ENCODE peak calls at places on chromosome 5, in nine cellular contexts. P, Q, G, Z, A, I, S, Y and U are unnamed samples.

GRCh38 chr5:172778223-172778814 is 7.3 kb upstream of the DUSP1 start:
- DNase-seq in P (peak; percentile 70), Q (no peak), G (no peak), Z (peak; percentile 56), A (no peak), I (peak; percentile 93), S (peak; percentile 80), Y (peak; percentile 90), U (peak; percentile 79)

GRCh38 chr5:135977375-135977928 is 22.7 kb upstream of the LECT2 start:
- DNase-seq in P (peak; percentile 78), Q (peak; percentile 85), G (peak; percentile 87), Z (peak; percentile 72), A (peak; percentile 77), I (no peak), S (peak; percentile 80), Y (peak; percentile 73), U (no peak)

GRCh38 chr5:74369173-74369572 is 271.4 kb downstream of the ENC1 start:
- DNase-seq in P (no peak), Q (no peak), G (no peak), Z (no peak), A (no peak), I (no peak), S (no peak), Y (no peak), U (no peak)

GRCh38 chr5:150801117-150801927 is 22.8 kb downstream of the SMIM3 start:
- DNase-seq in P (peak; percentile 21), Q (peak; percentile 86), G (no peak), Z (no peak), A (no peak), I (peak; percentile 62), S (no peak), Y (peak; percentile 51), U (no peak)

GRCh38 chr5:35012365-35012764 is 35.4 kb downstream of the AGXT2 start:
- DNase-seq in P (no peak), Q (no peak), G (no peak), Z (no peak), A (no peak), I (no peak), S (no peak), Y (no peak), U (no peak)

GRCh38 chr5:41924872-41925554 is at the start of gene FBXO4:
- DNase-seq in P (peak; percentile 88), Q (peak; percentile 65), G (peak; percentile 98), Z (peak; percentile 85), A (peak; percentile 15), I (peak; percentile 71), S (peak; percentile 92), Y (peak; percentile 61), U (peak; percentile 94)

GRCh38 chr5:87020099-87020934 is 247.4 kb upstream of the RASA1 start:
- DNase-seq in P (peak; percentile 37), Q (no peak), G (peak; percentile 76), Z (no peak), A (no peak), I (no peak), S (no peak), Y (no peak), U (peak; percentile 55)

GRCh38 chr5:27316283-27316675 is 277.9 kb upstream of the CDH9 start:
- DNase-seq in P (no peak), Q (no peak), G (no peak), Z (no peak), A (no peak), I (no peak), S (no peak), Y (no peak), U (no peak)

GRCh38 chr5:13081116-13081515 is 863.4 kb downstream of the DNAH5 start:
- DNase-seq in P (no peak), Q (no peak), G (no peak), Z (no peak), A (no peak), I (no peak), S (no peak), Y (no peak), U (no peak)

DNA sequence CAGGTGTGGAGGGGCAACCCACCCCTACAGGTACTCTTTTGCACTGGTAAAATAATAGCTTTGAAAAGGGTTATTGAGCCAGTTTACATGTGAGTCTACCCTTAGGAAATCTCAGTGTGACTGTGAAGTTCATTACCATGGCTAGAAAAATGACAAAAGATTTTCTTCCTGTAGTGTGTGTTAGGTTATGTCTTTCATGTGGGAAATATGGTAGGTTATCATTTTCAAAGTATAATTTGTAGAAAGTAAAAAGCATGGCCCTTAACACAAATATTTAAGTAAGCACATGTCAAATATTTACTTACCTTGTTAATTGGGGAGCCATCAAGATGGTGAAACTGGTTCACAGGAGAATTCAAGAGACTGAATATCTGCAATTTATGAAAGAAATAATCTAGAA is 37.2 kb upstream of the PLPP1 start:
- DNase-seq in P (no peak), Q (no peak), G (no peak), Z (no peak), A (no peak), I (peak; percentile 30), S (no peak), Y (no peak), U (no peak)
- TF ChIP-seq POLR2AphosphoS5 in P (no peak), Q (no peak), G (no peak), Z (no peak), A (no peak), I (no peak), S (no peak), Y (no peak), U (no peak)

DNA sequence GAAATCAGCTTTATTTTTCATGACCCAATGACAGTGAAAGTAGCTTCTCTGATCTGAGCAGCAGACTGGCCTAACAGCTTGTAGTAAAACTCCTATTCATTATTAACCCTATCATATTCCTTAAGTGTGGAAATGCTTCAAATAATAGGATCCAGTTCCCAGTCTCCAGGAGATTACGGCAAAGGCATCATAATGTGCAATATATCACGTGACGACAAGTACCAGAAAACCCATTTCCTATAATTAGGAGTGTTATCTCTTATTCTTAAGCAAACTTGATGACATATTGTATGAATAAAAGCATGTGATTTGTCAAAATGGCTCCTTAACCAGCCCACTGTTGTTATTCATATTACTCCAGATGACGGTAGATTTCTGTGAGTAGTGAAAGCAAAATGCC is 2.9 kb downstream of the SV2C start:
- DNase-seq in P (no peak), Q (no peak), G (no peak), Z (no peak), A (no peak), I (no peak), S (no peak), Y (no peak), U (no peak)
- H3K27me3 ChIP-seq in P (peaks cover 72% of the 10 kb centered on the region), Q (peaks cover 65% of the 10 kb centered on the region), G (peaks cover 38% of the 10 kb centered on the region), Z (peaks cover 24% of the 10 kb centered on the region), A (peaks cover 27% of the 10 kb centered on the region), I (peaks cover 5% of the 10 kb centered on the region), S (peaks cover 9% of the 10 kb centered on the region), Y (peaks cover 19% of the 10 kb centered on the region), U (peaks cover 63% of the 10 kb centered on the region)

GRCh38 chr5:81768960-81769452 is 18.1 kb upstream of the SSBP2 start:
- DNase-seq in P (no peak), Q (no peak), G (no peak), Z (no peak), A (no peak), I (peak; percentile 3), S (no peak), Y (peak; percentile 35), U (no peak)
- TF ChIP-seq POLR2AphosphoS5 in P (no peak), Q (no peak), G (no peak), Z (no peak), A (no peak), I (no peak), S (no peak), Y (no peak), U (no peak)

GRCh38 chr5:2696156-2696807 is 55.2 kb downstream of the IRX2 start:
- DNase-seq in P (no peak), Q (no peak), G (no peak), Z (no peak), A (no peak), I (no peak), S (peak; percentile 50), Y (no peak), U (no peak)
- H3K27me3 ChIP-seq in P (no peaks in the 10 kb centered on the region), Q (no peaks in the 10 kb centered on the region), G (no peaks in the 10 kb centered on the region), Z (no peaks in the 10 kb centered on the region), A (no peaks in the 10 kb centered on the region), I (peaks cover 2% of the 10 kb centered on the region), S (no peaks in the 10 kb centered on the region), Y (no peaks in the 10 kb centered on the region), U (no peaks in the 10 kb centered on the region)

DNA sequence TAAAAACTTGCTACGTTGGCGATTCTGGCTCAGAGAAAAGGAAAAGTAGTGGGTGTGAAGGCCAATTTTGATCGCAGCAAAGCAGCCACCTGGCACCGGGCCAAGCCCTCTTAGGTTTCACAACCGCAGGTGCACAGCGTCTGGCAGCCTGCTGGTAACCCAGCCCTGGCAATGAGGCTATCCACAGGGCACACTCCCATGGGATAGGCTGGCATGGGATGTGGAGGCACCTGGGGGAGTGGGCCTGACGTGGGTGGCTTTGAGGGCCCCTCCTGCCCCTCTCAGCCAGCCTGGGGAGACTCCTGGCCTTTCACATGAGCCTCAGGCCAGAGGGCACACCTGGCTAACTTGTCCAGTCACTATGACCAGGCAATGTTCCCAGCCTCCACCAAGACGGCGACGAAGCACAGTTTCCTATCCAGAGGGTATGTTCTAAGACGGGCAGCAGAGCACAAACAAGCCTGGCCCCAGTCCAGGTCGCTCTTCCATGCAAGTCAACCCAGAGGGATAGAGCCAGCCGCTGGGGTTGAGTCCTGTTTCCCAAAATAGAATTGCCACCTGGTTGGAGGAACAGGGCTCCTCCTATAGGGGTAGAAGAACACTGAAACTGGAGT is 19.0 kb downstream of the CMBL start:
- DNase-seq in P (peak; percentile 95), Q (no peak), G (peak; percentile 85), Z (peak; percentile 96), A (no peak), I (no peak), S (no peak), Y (no peak), U (peak; percentile 86)
- TF ChIP-seq POLR2AphosphoS5 in P (no peak), Q (no peak), G (peak; percentile 19), Z (peak; percentile 68), A (no peak), I (no peak), S (no peak), Y (no peak), U (no peak)

DNA sequence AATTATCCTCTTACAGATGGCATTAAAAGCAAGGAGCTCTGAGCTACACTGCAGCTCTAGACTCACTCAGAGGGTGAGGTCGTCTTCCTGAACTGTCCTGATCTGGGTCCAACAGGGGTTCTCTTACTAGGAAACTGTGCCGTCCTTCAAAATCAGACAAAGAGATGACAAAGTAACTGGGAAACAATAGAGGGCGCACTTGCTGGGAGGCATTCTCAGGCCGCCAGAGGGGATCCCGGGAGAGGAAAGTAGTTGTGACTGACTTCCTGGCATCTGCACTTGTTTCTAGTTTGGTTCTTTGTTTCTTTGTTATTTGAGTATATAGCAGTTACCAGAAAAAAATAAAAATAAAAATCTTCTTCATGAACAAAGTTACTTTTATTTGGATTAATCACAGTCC is 142.9 kb upstream of the MSX2 start:
- DNase-seq in P (no peak), Q (peak; percentile 90), G (no peak), Z (peak; percentile 33), A (no peak), I (peak; percentile 9), S (no peak), Y (no peak), U (no peak)
- H3K27me3 ChIP-seq in P (no peaks in the 10 kb centered on the region), Q (no peaks in the 10 kb centered on the region), G (no peaks in the 10 kb centered on the region), Z (no peaks in the 10 kb centered on the region), A (no peaks in the 10 kb centered on the region), I (no peaks in the 10 kb centered on the region), S (no peaks in the 10 kb centered on the region), Y (no peaks in the 10 kb centered on the region), U (peaks cover 9% of the 10 kb centered on the region)